ENCODE peak calls at places on chromosomes 3 and 15, in nine cellular contexts. A is ovary, V is WTC11, S is cardiac fibroblast, H is epithelial cell of esophagus, X is fibroblast of lung, P is HepG2, E is GM20000, Y is bronchial epithelial cell. B is an unnamed sample.

GRCh38 chr15:77519540-77519939 is 98.9 kb downstream of the HMG20A start:
- DNase-seq in A (no peak), V (peak), S (no peak), H (no peak), X (no peak), P (peak), E (no peak), Y (no peak), B (no peak)

GRCh38 chr3:66038726-66039589 is at the start of gene MAGI1:
- DNase-seq in A (peak), V (peak), S (peak), H (peak), X (peak), P (peak), E (peak), Y (peak), B (peak)

GRCh38 chr15:55969582-55969981 is 23.8 kb downstream of the NEDD4 start:
- DNase-seq in A (no peak), V (no peak), S (no peak), H (peak), X (peak), P (no peak), E (no peak), Y (peak), B (no peak)

GRCh38 chr15:77014137-77015081 is 19.5 kb downstream of the PSTPIP1 start:
- DNase-seq in A (no peak), V (no peak), S (no peak), H (no peak), X (no peak), P (no peak), E (peak), Y (no peak), B (peak)

GRCh38 chr3:52248816-52249547 is 3.4 kb downstream of the PPM1M start:
- DNase-seq in A (no peak), V (no peak), S (no peak), H (no peak), X (peak), P (no peak), E (no peak), Y (no peak), B (peak)

GRCh38 chr3:101072299-101072698 is 79.1 kb upstream of the ABI3BP start:
- DNase-seq in A (no peak), V (no peak), S (peak), H (peak), X (no peak), P (no peak), E (no peak), Y (peak), B (no peak)

GRCh38 chr15:85771276-85771675 is 23.4 kb downstream of the KLHL25 start:
- DNase-seq in A (no peak), V (no peak), S (no peak), H (no peak), X (no peak), P (no peak), E (no peak), Y (no peak), B (no peak)

GRCh38 chr15:90463381-90463780 is 66.3 kb upstream of the CRTC3 start:
- DNase-seq in A (no peak), V (no peak), S (peak), H (peak), X (peak), P (no peak), E (peak), Y (peak), B (peak)

GRCh38 chr3:58986654-58987053 is 63.2 kb downstream of the CFAP20DC start:
- DNase-seq in A (no peak), V (no peak), S (no peak), H (no peak), X (no peak), P (no peak), E (no peak), Y (no peak), B (no peak)

GRCh38 chr3:113147608-113148306 is 63.6 kb upstream of the BOC start:
- DNase-seq in A (peak), V (no peak), S (no peak), H (no peak), X (no peak), P (no peak), E (no peak), Y (no peak), B (no peak)

GRCh38 chr15:48563944-48564343 is 81.6 kb downstream of the FBN1 start:
- DNase-seq in A (no peak), V (no peak), S (no peak), H (no peak), X (no peak), P (no peak), E (no peak), Y (no peak), B (no peak)

GRCh38 chr15:55267401-55268053 is 22.1 kb downstream of the RAB27A start:
- DNase-seq in A (no peak), V (no peak), S (no peak), H (no peak), X (peak), P (no peak), E (no peak), Y (no peak), B (no peak)

GRCh38 chr15:75640483-75641175 is 605 bp upstream of the IMP3 start:
- DNase-seq in A (no peak), V (peak), S (peak), H (peak), X (peak), P (peak), E (peak), Y (peak), B (peak)

GRCh38 chr3:105359098-105359762 is 7.5 kb upstream of the ALCAM start:
- DNase-seq in A (no peak), V (no peak), S (peak), H (peak), X (peak), P (no peak), E (no peak), Y (peak), B (no peak)

DNA sequence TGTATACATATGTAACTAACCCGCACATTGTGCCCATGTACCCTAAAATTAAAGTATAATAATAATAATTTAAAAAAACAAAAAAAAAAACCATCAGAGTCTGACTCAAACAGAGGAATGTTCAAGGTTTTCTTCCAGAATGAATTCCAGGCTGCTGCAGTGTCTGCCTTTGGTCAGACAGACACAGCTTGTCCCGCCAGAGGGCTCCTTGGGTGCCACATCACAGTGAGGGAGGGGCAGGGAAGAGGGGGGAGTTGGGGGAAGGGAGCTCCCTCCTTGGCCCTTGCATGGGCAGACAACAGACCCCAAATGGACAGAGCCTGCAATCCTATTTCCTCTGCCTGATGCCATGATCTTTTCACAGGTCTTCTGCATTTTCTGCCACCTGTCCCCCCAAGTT is 36.5 kb downstream of the ITGB5 start:
- DNase-seq in A (no peak), V (peak), S (peak), H (no peak), X (no peak), P (no peak), E (no peak), Y (no peak), B (no peak)
- TF ChIP-seq CTCF in A (no peak), V (no peak), S (peak), H (no peak), X (peak), P (no peak), E (no peak), Y (no peak), B (no peak)

GRCh38 chr3:16839271-16840110 is 45.3 kb upstream of the PLCL2 start:
- DNase-seq in A (no peak), V (peak), S (no peak), H (no peak), X (no peak), P (no peak), E (peak), Y (no peak), B (no peak)
- TF ChIP-seq CTCF in A (no peak), V (no peak), S (no peak), H (no peak), X (no peak), P (no peak), E (no peak), Y (no peak), B (no peak)

GRCh38 chr3:129992781-129993180 is 18.3 kb downstream of the TRH start:
- DNase-seq in A (no peak), V (peak), S (peak), H (peak), X (peak), P (peak), E (no peak), Y (no peak), B (no peak)
- TF ChIP-seq CTCF in A (no peak), V (peak), S (peak), H (peak), X (peak), P (peak), E (no peak), Y (peak), B (peak)

DNA sequence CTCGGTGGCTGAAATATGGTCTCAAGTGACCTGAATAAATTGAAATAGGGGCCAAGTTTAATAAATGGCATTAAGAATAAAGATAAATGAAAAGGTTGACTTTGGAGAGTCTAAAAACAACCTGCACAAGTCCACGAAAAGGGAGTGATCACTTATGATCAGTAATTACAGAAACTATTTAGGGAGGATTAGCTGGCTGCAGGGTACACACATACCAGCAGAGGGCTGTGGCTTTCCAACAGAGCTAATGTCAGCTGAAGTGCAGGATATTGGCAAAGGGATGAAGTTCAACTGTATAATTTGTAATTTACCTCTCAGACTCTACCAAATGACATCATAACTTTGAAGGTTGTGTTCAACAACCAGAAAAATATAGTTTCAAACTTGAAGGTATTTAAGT is 86.8 kb downstream of the SYNPR start:
- DNase-seq in A (no peak), V (peak), S (no peak), H (no peak), X (no peak), P (no peak), E (no peak), Y (peak), B (no peak)
- TF ChIP-seq CTCF in A (no peak), V (peak), S (peak), H (peak), X (peak), P (peak), E (no peak), Y (no peak), B (no peak)

GRCh38 chr3:81154611-81155143 is 606.8 kb downstream of the GBE1 start:
- DNase-seq in A (no peak), V (no peak), S (no peak), H (no peak), X (no peak), P (no peak), E (no peak), Y (no peak), B (no peak)
- TF ChIP-seq CTCF in A (no peak), V (no peak), S (no peak), H (no peak), X (no peak), P (no peak), E (no peak), Y (no peak), B (no peak)

GRCh38 chr15:74140445-74140761 is 10.0 kb downstream of the ISLR2 start:
- DNase-seq in A (no peak), V (no peak), S (no peak), H (no peak), X (no peak), P (no peak), E (no peak), Y (no peak), B (no peak)

GRCh38 chr15:74146277-74146800 is 16.0 kb downstream of the ISLR2 start:
- DNase-seq in A (no peak), V (no peak), S (no peak), H (no peak), X (no peak), P (no peak), E (no peak), Y (no peak), B (no peak)

GRCh38 chr15:74141591-74141990 is 11.2 kb downstream of the ISLR2 start:
- DNase-seq in A (no peak), V (no peak), S (peak), H (no peak), X (no peak), P (no peak), E (no peak), Y (no peak), B (no peak)

GRCh38 chr15:74138642-74139041 is 8.3 kb downstream of the ISLR2 start:
- DNase-seq in A (no peak), V (no peak), S (no peak), H (no peak), X (no peak), P (no peak), E (no peak), Y (no peak), B (no peak)

DNA sequence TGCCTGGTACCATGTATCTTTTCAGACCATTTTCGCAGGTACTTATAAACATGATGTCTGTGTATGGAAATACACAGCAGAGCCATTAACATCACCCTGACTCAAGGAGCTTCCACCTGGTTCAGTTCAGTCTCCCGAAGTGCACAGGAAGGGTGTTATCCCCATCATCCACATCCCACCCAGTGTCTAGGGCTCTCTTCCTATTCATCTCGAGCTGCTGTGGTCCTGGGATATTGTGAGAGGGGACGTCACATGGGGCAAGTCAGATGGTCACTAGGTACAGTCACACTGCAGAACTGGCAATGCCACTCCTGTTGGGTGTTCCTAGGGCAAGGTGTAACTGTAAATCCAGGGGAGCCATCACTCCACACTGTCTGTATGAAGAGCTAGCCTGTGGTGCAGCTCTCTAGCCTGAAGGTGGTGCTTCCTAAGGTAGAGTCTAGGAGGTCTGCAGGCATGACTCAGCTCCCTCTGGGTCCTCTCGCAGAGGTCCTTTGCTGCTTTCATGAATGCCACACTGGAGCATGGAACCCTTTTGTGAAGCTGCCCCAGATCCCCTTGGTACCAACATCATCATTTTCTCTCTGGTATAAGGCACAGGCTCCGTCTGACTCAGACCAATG is 13.9 kb downstream of the ISLR2 start:
- DNase-seq in A (no peak), V (no peak), S (no peak), H (no peak), X (no peak), P (peak), E (no peak), Y (no peak), B (no peak)
- TF ChIP-seq CTCF in A (no peak), V (no peak), S (no peak), H (no peak), X (no peak), P (no peak), E (no peak), Y (no peak), B (no peak)

B was measured in GM13977.